ENCODE peak calls at places on chromosome X, in five cellular contexts. R, V, J, P and E are unnamed samples.
A peak's percentile ranks its signal among the peaks of the same experiment; 100 is the strongest.

GRCh38 chrX:13952581-13952980 is 77.1 kb downstream of the GEMIN8 start:
- DNase-seq in J (no peak), R (no peak), V (no peak), P (no peak), E (no peak)

GRCh38 chrX:100447563-100448397 is 37.7 kb upstream of the PCDH19 start:
- DNase-seq in P (peak; percentile 34), J (no peak), V (peak; percentile 22), R (peak; percentile 53), E (peak; percentile 63)

GRCh38 chrX:141180851-141181250 is 3.9 kb upstream of the LDOC1 start:
- DNase-seq in J (no peak), R (no peak), P (no peak), V (no peak), E (no peak)

GRCh38 chrX:110216027-110216426 is 101.9 kb downstream of the AMMECR1 start:
- DNase-seq in R (no peak), P (no peak), V (no peak), J (no peak), E (no peak)

GRCh38 chrX:13906103-13906502 is 89.2 kb upstream of the GPM6B start:
- DNase-seq in V (no peak), R (no peak), J (no peak), P (no peak), E (peak; percentile 12)

GRCh38 chrX:65203545-65203944 is 227.3 kb upstream of the ZC4H2 start:
- DNase-seq in J (no peak), V (no peak), R (no peak), P (no peak), E (no peak)

GRCh38 chrX:130801901-130802300 is 101.1 kb downstream of the ENOX2 start:
- DNase-seq in V (no peak), R (no peak), P (no peak), J (no peak), E (no peak)

GRCh38 chrX:133414399-133415275 is 652 bp downstream of the GPC4 start:
- DNase-seq in V (no peak), J (no peak), P (peak; percentile 38), R (peak; percentile 41), E (peak; percentile 64)

GRCh38 chrX:21678059-21678458 is 19.9 kb upstream of the KLHL34 start:
- DNase-seq in P (no peak), R (no peak), J (no peak), V (no peak), E (no peak)

GRCh38 chrX:85998954-85999353 is 48.4 kb downstream of the CHM start:
- DNase-seq in P (no peak), R (no peak), V (no peak), J (no peak), E (no peak)

GRCh38 chrX:19272452-19272851 is 71.3 kb upstream of the PDHA1 start:
- DNase-seq in V (no peak), J (no peak), P (no peak), R (no peak), E (no peak)

GRCh38 chrX:53171356-53171755 is 53.7 kb downstream of the KDM5C start:
- DNase-seq in P (no peak), V (no peak), J (no peak), R (no peak), E (no peak)

GRCh38 chrX:21907250-21907649 is 33.3 kb upstream of the SMS start:
- DNase-seq in P (no peak), R (no peak), J (no peak), V (no peak), E (no peak)

GRCh38 chrX:21153503-21153902 is 220.7 kb upstream of the CNKSR2 start:
- DNase-seq in P (peak; percentile 17), J (no peak), R (no peak), V (no peak), E (no peak)

GRCh38 chrX:109299091-109299490 is 182.8 kb downstream of the GUCY2F start:
- DNase-seq in J (no peak), V (no peak), R (no peak), P (no peak), E (peak; percentile 25)

GRCh38 chrX:46758163-46758955 is 559 bp downstream of the SLC9A7 start:
- DNase-seq in P (no peak), J (no peak), V (no peak), R (peak; percentile 38), E (no peak)

GRCh38 chrX:46754450-46755075 is 4.4 kb downstream of the SLC9A7 start:
- DNase-seq in V (no peak), J (no peak), R (no peak), P (no peak), E (no peak)

GRCh38 chrX:139094671-139095592 is 383.4 kb upstream of the FGF13 start:
- DNase-seq in V (no peak), P (no peak), J (no peak), R (no peak), E (no peak)

GRCh38 chrX:30904632-30905031 is 15.6 kb upstream of the TAB3 start:
- DNase-seq in R (no peak), V (no peak), P (no peak), J (no peak), E (no peak)

GRCh38 chrX:114842181-114842580 is 175.2 kb downstream of the IL13RA2 start:
- DNase-seq in P (no peak), V (no peak), J (no peak), R (no peak), E (peak; percentile 2)

GRCh38 chrX:3516051-3516541 is 169.6 kb upstream of the MXRA5 start:
- DNase-seq in R (no peak), J (no peak), P (no peak), V (no peak), E (no peak)

GRCh38 chrX:1182211-1182610 is 30.2 kb downstream of the CRLF2 start:
- DNase-seq in V (no peak), P (no peak), J (no peak), R (no peak), E (no peak)

GRCh38 chrX:132401935-132402334 is 86.9 kb downstream of the MBNL3 start:
- DNase-seq in R (no peak), V (no peak), P (no peak), J (no peak), E (no peak)

GRCh38 chrX:82748901-82749505 is 759.1 kb upstream of the POU3F4 start:
- DNase-seq in P (no peak), J (no peak), R (no peak), V (no peak), E (no peak)

GRCh38 chrX:115410731-115411435 is 121.4 kb downstream of the LUZP4 start:
- DNase-seq in V (no peak), J (no peak), P (no peak), R (no peak), E (no peak)

GRCh38 chrX:20378291-20378920 is 111.7 kb upstream of the RPS6KA3 start:
- DNase-seq in P (no peak), J (no peak), V (no peak), R (no peak), E (no peak)

GRCh38 chrX:104343408-104344129 is 88.8 kb upstream of the ESX1 start:
- DNase-seq in J (no peak), P (peak; percentile 14), V (peak; percentile 46), R (no peak), E (peak; percentile 62)

GRCh38 chrX:45747905-45748304 is 547.2 kb upstream of the DIPK2B start:
- DNase-seq in P (no peak), R (no peak), J (no peak), V (no peak), E (no peak)

GRCh38 chrX:14356401-14356800 is 172.9 kb upstream of the GLRA2 start:
- DNase-seq in R (no peak), J (no peak), P (no peak), V (no peak), E (no peak)

GRCh38 chrX:134158821-134159512 is 78.0 kb upstream of the CCDC160 start:
- DNase-seq in V (no peak), R (no peak), J (no peak), P (no peak), E (no peak)

GRCh38 chrX:119605398-119605738 is 856 bp downstream of the NKRF start:
- DNase-seq in R (peak; percentile 39), J (no peak), P (no peak), V (no peak), E (no peak)

DNA sequence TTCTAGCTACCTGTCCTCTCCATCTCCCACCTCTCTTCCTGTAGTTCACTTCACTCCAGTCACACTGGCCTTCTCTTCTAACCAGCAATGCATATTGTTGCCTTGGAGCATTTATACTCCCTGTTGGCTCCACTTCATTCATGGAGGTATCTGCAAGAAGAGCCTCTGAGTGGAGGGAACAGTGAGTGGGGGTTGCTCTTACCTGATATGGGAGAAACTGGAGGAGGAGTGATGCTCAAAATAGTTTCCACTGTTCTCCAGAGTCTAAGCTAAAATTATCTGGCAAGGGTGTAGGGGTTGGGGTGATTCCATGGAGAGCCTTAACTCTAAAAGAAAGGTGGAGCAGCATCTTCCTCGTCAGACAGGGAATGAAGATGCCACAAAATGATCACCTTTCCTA is 28.9 kb upstream of the DDX53 start:
- DNase-seq in J (no peak), R (no peak), V (no peak), P (no peak), E (no peak)
- H3K9me3 ChIP-seq in J (no peaks in the 10 kb centered on the region), R (no peaks in the 10 kb centered on the region), V (no peaks in the 10 kb centered on the region), P (no peaks in the 10 kb centered on the region), E (no peaks in the 10 kb centered on the region)

GRCh38 chrX:2325076-2325784 is 175.5 kb downstream of the DHRSX start:
- DNase-seq in P (peak; percentile 84), V (no peak), R (peak; percentile 87), J (peak; percentile 56), E (no peak)
- H3K9me3 ChIP-seq in P (no peaks in the 10 kb centered on the region), V (no peaks in the 10 kb centered on the region), R (no peaks in the 10 kb centered on the region), J (no peaks in the 10 kb centered on the region), E (no peaks in the 10 kb centered on the region)

DNA sequence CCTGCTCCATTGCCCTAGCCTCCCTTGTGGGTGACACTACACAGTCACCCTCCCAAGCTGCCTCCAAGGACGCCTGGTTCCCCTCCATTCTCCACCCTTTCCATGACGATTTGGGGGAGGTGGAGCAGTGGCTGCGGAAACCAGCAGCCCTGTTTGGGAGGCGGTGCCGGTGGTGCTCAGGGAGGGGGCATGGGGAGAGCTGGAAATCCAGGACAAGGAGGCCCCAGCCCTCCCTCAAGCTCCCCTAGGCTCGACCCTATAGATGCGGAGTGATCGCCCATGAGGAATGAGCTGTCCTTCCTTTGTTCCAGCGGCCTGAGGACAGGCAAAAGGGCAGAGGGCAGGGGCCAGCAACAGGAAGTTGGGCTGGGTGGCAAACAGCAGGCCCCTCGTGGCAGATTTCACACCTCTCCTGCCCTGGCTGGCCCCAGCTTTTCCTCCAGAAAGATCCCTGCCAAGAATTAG is 3.6 kb upstream of the RENBP start:
- DNase-seq in V (no peak), J (no peak), P (no peak), R (no peak), E (peak; percentile 62)
- H3K9me3 ChIP-seq in V (no peaks in the 10 kb centered on the region), J (no peaks in the 10 kb centered on the region), P (no peaks in the 10 kb centered on the region), R (no peaks in the 10 kb centered on the region), E (no peaks in the 10 kb centered on the region)

GRCh38 chrX:136198010-136198409 is 50.7 kb downstream of the FHL1 start:
- DNase-seq in J (no peak), R (no peak), P (no peak), V (no peak), E (no peak)

GRCh38 chrX:136196691-136197155 is 49.4 kb downstream of the FHL1 start:
- DNase-seq in P (no peak), V (no peak), R (no peak), J (no peak), E (no peak)

GRCh38 chrX:136200466-136200865 is 50.7 kb downstream of the MAP7D3 start:
- DNase-seq in J (no peak), R (no peak), V (no peak), P (no peak), E (peak; percentile 23)

GRCh38 chrX:136199365-136199764 is 51.8 kb downstream of the MAP7D3 start:
- DNase-seq in P (no peak), V (no peak), J (no peak), R (no peak), E (no peak)

GRCh38 chrX:136198678-136199243 is 51.4 kb downstream of the FHL1 start:
- DNase-seq in V (no peak), R (no peak), P (no peak), J (no peak), E (no peak)
- H3K9me3 ChIP-seq in V (no peaks in the 10 kb centered on the region), R (no peaks in the 10 kb centered on the region), P (no peaks in the 10 kb centered on the region), J (no peaks in the 10 kb centered on the region), E (peaks cover 7% of the 10 kb centered on the region)

GRCh38 chrX:145844886-145845285 is 27.3 kb downstream of the SLITRK2 start:
- DNase-seq in P (no peak), V (no peak), R (no peak), J (no peak), E (no peak)
- H3K9me3 ChIP-seq in P (no peaks in the 10 kb centered on the region), V (no peaks in the 10 kb centered on the region), R (no peaks in the 10 kb centered on the region), J (no peaks in the 10 kb centered on the region), E (no peaks in the 10 kb centered on the region)